ENCODE peak calls at places on chromosomes 7 and 10, in eight cellular contexts. O is amniotic stem cell, V is NCI-H1436, G is right atrium auricular region, Z is testis, A is memory B cell, T is erythroblast, R is GM04504. H is an unnamed sample.

GRCh38 chr7:111827863-111828504 is 265.7 kb upstream of the IMMP2L start:
- DNase-seq in O (peak; percentile 58), V (no peak), G (no peak), Z (no peak), A (no peak), T (no peak), R (peak; percentile 10), H (peak; percentile 30)

GRCh38 chr7:29113384-29114102 is 32.8 kb downstream of the CPVL start:
- DNase-seq in O (no peak), V (no peak), G (no peak), Z (peak; percentile 40), A (no peak), T (peak; percentile 19), R (no peak), H (peak; percentile 25)

GRCh38 chr10:102392306-102392705 is 3.2 kb upstream of the NFKB2 start:
- DNase-seq in O (no peak), V (no peak), G (no peak), Z (no peak), A (no peak), T (no peak), R (no peak), H (no peak)

GRCh38 chr10:127549009-127549408 is at the start of gene NPS:
- DNase-seq in O (no peak), V (no peak), G (no peak), Z (no peak), A (no peak), T (no peak), R (no peak), H (no peak)

GRCh38 chr10:45279702-45280101 is 35.7 kb downstream of the OR13A1 start:
- DNase-seq in O (no peak), V (no peak), G (no peak), Z (no peak), A (no peak), T (no peak), R (no peak), H (no peak)

GRCh38 chr10:58217612-58218011 is 50.1 kb downstream of the IPMK start:
- DNase-seq in O (no peak), V (no peak), G (no peak), Z (no peak), A (no peak), T (no peak), R (no peak), H (peak; percentile 29)

GRCh38 chr7:149248777-149249176 is 9.3 kb downstream of the ZNF212 start:
- DNase-seq in O (no peak), V (no peak), G (no peak), Z (no peak), A (no peak), T (no peak), R (no peak), H (no peak)

GRCh38 chr10:96512524-96512991 is 1.2 kb downstream of the TLL2 start:
- DNase-seq in O (no peak), V (peak; percentile 5), G (no peak), Z (peak; percentile 19), A (no peak), T (peak; percentile 45), R (no peak), H (peak; percentile 32)

GRCh38 chr10:131027256-131027655 is 284.3 kb downstream of the TCERG1L start:
- DNase-seq in O (no peak), V (no peak), G (no peak), Z (no peak), A (no peak), T (no peak), R (no peak), H (no peak)

GRCh38 chr10:89540550-89540949 is 5.2 kb upstream of the SLC16A12 start:
- DNase-seq in O (peak; percentile 15), V (no peak), G (no peak), Z (no peak), A (no peak), T (no peak), R (no peak), H (peak; percentile 39)

GRCh38 chr10:119412244-119412750 is 130.2 kb downstream of the RGS10 start:
- DNase-seq in O (no peak), V (no peak), G (peak; percentile 77), Z (peak; percentile 84), A (no peak), T (no peak), R (no peak), H (peak; percentile 70)

H was measured in AG20443.